ENCODE peak calls at places on chromosomes 1 and 21, in four cellular contexts. C is K562, I is HEK293T, W is GM12878. M is an unnamed sample.
A peak's percentile ranks its signal among the peaks of the same experiment; 100 is the strongest.

GRCh38 chr21:38476385-38476784 is 21.9 kb downstream of the ERG start:
- DNase-seq in C (peak; percentile 66), W (no peak), I (no peak), M (no peak)

GRCh38 chr1:18927654-18928272 is 25.4 kb upstream of the ALDH4A1 start:
- DNase-seq in C (no peak), I (no peak), W (no peak), M (no peak)

GRCh38 chr1:163094182-163094581 is 25.0 kb downstream of the RGS4 start:
- DNase-seq in I (no peak), C (no peak), W (no peak), M (no peak)

GRCh38 chr1:214429951-214430742 is 121.3 kb downstream of the PTPN14 start:
- DNase-seq in W (no peak), C (no peak), I (no peak), M (no peak)

GRCh38 chr1:226443439-226443838 is 35.5 kb upstream of the PARP1 start:
- DNase-seq in C (no peak), W (no peak), I (no peak), M (no peak)

GRCh38 chr1:66503841-66504470 is 30.0 kb upstream of the SGIP1 start:
- DNase-seq in W (no peak), C (peak; percentile 59), I (peak; percentile 72), M (peak; percentile 30)

GRCh38 chr1:231561663-231562383 is 33.4 kb downstream of the TSNAX start:
- DNase-seq in C (no peak), W (no peak), I (no peak), M (no peak)

GRCh38 chr1:108962681-108963051 is 618 bp downstream of the CLCC1 start:
- DNase-seq in W (no peak), C (peak; percentile 76), I (no peak), M (peak; percentile 12)

GRCh38 chr1:30748699-30749401 is 8.7 kb downstream of the LAPTM5 start:
- DNase-seq in I (no peak), W (no peak), C (no peak), M (no peak)

GRCh38 chr21:14096577-14096976 is 114.2 kb downstream of the LIPI start:
- DNase-seq in W (no peak), C (no peak), I (no peak), M (no peak)

GRCh38 chr1:166627583-166627982 is 211.7 kb upstream of the POGK start:
- DNase-seq in I (no peak), C (peak; percentile 25), W (no peak), M (no peak)

GRCh38 chr1:118185083-118185899 is at the start of gene SPAG17:
- DNase-seq in W (no peak), C (peak; percentile 93), I (peak; percentile 82), M (no peak)

GRCh38 chr21:39353295-39353694 is 4.4 kb upstream of the HMGN1 start:
- DNase-seq in I (no peak), W (no peak), C (no peak), M (no peak)

GRCh38 chr21:39020751-39021474 is 162.3 kb downstream of the PSMG1 start:
- DNase-seq in W (no peak), I (no peak), C (no peak), M (peak; percentile 64)

GRCh38 chr1:162003825-162004205 is 19.9 kb downstream of the OLFML2B start:
- DNase-seq in I (no peak), W (no peak), C (no peak), M (no peak)

GRCh38 chr1:197027359-197027758 is 39.7 kb downstream of the F13B start:
- DNase-seq in W (no peak), C (no peak), I (no peak), M (no peak)

GRCh38 chr1:201190005-201190404 is 619 bp upstream of the IGFN1 start:
- DNase-seq in W (no peak), C (no peak), I (no peak), M (no peak)

GRCh38 chr1:84282780-84283333 is 18.7 kb upstream of the SAMD13 start:
- DNase-seq in W (no peak), I (no peak), C (no peak), M (no peak)

GRCh38 chr1:204093421-204093717 is 20.5 kb downstream of the SOX13 start:
- DNase-seq in W (no peak), C (no peak), I (no peak), M (peak; percentile 77)

GRCh38 chr1:33512612-33513011 is 40.2 kb downstream of the ZSCAN20 start:
- DNase-seq in I (no peak), C (no peak), W (no peak), M (no peak)

GRCh38 chr1:21216835-21217811 is 40.4 kb upstream of the EIF4G3 start:
- DNase-seq in C (peak; percentile 84), W (no peak), I (peak; percentile 68), M (peak; percentile 45)

GRCh38 chr1:43373034-43373940 is 5.5 kb upstream of the ELOVL1 start:
- DNase-seq in C (no peak), W (no peak), I (no peak), M (no peak)
- TF ChIP-seq FOXK2 in C (no peak), W (no peak), I (no peak), M (no peak)

DNA sequence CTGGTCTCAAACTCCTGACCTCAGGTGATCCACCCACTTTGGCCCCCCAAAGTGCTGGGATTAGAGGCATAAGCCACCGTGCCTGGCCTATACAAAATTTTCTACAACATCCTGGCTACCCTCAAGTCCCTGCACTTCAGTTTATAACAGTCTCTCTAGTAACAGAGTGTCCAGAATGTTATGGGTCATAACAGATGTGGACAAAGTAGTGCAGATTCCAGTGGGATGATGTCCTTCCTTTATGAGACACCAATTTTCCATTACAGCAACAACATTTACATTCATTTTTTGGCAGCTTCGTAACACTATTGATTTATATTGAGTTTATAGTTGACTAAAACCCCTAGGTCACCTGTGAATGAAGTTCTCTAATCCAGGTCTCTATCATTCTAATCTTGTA is 429.4 kb upstream of the PTBP2 start:
- DNase-seq in C (no peak), W (no peak), I (no peak), M (no peak)
- TF ChIP-seq FOXK2 in C (no peak), W (no peak), I (no peak), M (no peak)

GRCh38 chr1:158675563-158675962 is 11.0 kb downstream of the SPTA1 start:
- DNase-seq in I (no peak), C (no peak), W (no peak), M (no peak)
- TF ChIP-seq FOXK2 in I (no peak), C (no peak), W (no peak), M (no peak)

GRCh38 chr1:180365039-180365438 is 135.0 kb downstream of the LHX4 start:
- DNase-seq in C (peak; percentile 35), W (no peak), I (peak; percentile 30), M (peak; percentile 9)

GRCh38 chr1:180358649-180359048 is 128.6 kb downstream of the LHX4 start:
- DNase-seq in I (no peak), W (no peak), C (no peak), M (no peak)

GRCh38 chr1:180363596-180363995 is 133.5 kb downstream of the LHX4 start:
- DNase-seq in W (no peak), I (no peak), C (no peak), M (no peak)

GRCh38 chr1:180360333-180361075 is 130.4 kb downstream of the LHX4 start:
- DNase-seq in I (no peak), C (no peak), W (no peak), M (no peak)
- TF ChIP-seq FOXK2 in I (no peak), C (no peak), W (no peak), M (no peak)

M was measured in HepG2.